ENCODE peak calls at places on chromosomes 1 and 21, in five cellular contexts. M is PC-3, D is PC-9, S is astrocyte, E is hepatocyte. H is an unnamed sample.

GRCh38 chr1:50697440-50698421 is 262.3 kb downstream of the FAF1 start:
- DNase-seq in M (no peak), D (no peak), S (peak; percentile 81), E (no peak), H (no peak)

GRCh38 chr21:32613436-32614043 is 1.4 kb upstream of the CFAP298 start:
- DNase-seq in M (no peak), D (no peak), S (no peak), E (no peak), H (no peak)

GRCh38 chr1:193342811-193343210 is 156.4 kb upstream of the B3GALT2 start:
- DNase-seq in M (no peak), D (no peak), S (no peak), E (no peak), H (no peak)

GRCh38 chr1:197358959-197359358 is 90.9 kb downstream of the CRB1 start:
- DNase-seq in M (no peak), D (no peak), S (no peak), E (no peak), H (no peak)

GRCh38 chr1:196717868-196718267 is 56.8 kb upstream of the CFHR3 start:
- DNase-seq in M (no peak), D (no peak), S (no peak), E (no peak), H (no peak)

GRCh38 chr1:225845633-225846259 is 35.8 kb downstream of the EPHX1 start:
- DNase-seq in M (peak; percentile 86), D (peak; percentile 68), S (peak; percentile 49), E (peak; percentile 83), H (peak; percentile 93)

GRCh38 chr1:91651671-91652071 is 151.0 kb downstream of the CDC7 start:
- DNase-seq in M (peak; percentile 55), D (no peak), S (peak; percentile 41), E (peak; percentile 23), H (no peak)

GRCh38 chr1:21326861-21327344 is 36.6 kb upstream of the ECE1 start:
- DNase-seq in M (no peak), D (no peak), S (no peak), E (no peak), H (peak; percentile 54)

GRCh38 chr1:32013386-32014198 is at the start of gene KHDRBS1:
- DNase-seq in M (peak; percentile 99), D (peak; percentile 95), S (peak; percentile 93), E (peak; percentile 100), H (peak; percentile 99)

GRCh38 chr21:30194701-30195299 is 21.1 kb downstream of the CLDN8 start:
- DNase-seq in M (peak; percentile 76), D (peak; percentile 41), S (no peak), E (peak; percentile 67), H (peak; percentile 74)

GRCh38 chr1:31181515-31182343 is 58.0 kb downstream of the NKAIN1 start:
- DNase-seq in M (peak; percentile 51), D (no peak), S (no peak), E (peak; percentile 70), H (peak; percentile 56)

GRCh38 chr1:29649375-29650040 is 413.2 kb downstream of the PTPRU start:
- DNase-seq in M (peak; percentile 96), D (no peak), S (peak; percentile 29), E (no peak), H (no peak)

GRCh38 chr1:157044326-157044725 is 1.2 kb downstream of the ARHGEF11 start:
- DNase-seq in M (no peak), D (no peak), S (no peak), E (no peak), H (no peak)

GRCh38 chr1:227308367-227309336 is 9.6 kb downstream of the CDC42BPA start:
- DNase-seq in M (no peak), D (no peak), S (no peak), E (no peak), H (no peak)

GRCh38 chr21:21898801-21899200 is 900.6 kb downstream of the NCAM2 start:
- DNase-seq in M (no peak), D (no peak), S (no peak), E (no peak), H (no peak)

GRCh38 chr21:45607021-45607921 is 36.3 kb upstream of the PCBP3 start:
- DNase-seq in M (peak; percentile 86), D (no peak), S (peak; percentile 67), E (no peak), H (no peak)

GRCh38 chr1:210294991-210295773 is 33.5 kb upstream of the HHAT start:
- DNase-seq in M (no peak), D (no peak), S (peak; percentile 42), E (peak; percentile 74), H (peak; percentile 67)

GRCh38 chr1:246705368-246705767 is 18.8 kb upstream of the SCCPDH start:
- DNase-seq in M (peak; percentile 93), D (peak; percentile 91), S (peak; percentile 96), E (no peak), H (no peak)

GRCh38 chr21:45352621-45353125 is 52.3 kb upstream of the COL18A1 start:
- DNase-seq in M (no peak), D (no peak), S (no peak), E (no peak), H (no peak)

GRCh38 chr1:89394851-89395250 is 31.0 kb downstream of the GBP6 start:
- DNase-seq in M (no peak), D (no peak), S (no peak), E (no peak), H (no peak)

GRCh38 chr1:192225713-192226112 is 67.5 kb downstream of the RGS18 start:
- DNase-seq in M (peak; percentile 4), D (no peak), S (peak; percentile 32), E (no peak), H (no peak)

GRCh38 chr1:69737527-69738176 is 169.9 kb downstream of the LRRC7 start:
- DNase-seq in M (peak; percentile 79), D (peak; percentile 40), S (peak; percentile 51), E (peak; percentile 75), H (peak; percentile 81)

GRCh38 chr1:244971524-244972216 is 107.3 kb upstream of the HNRNPU start:
- DNase-seq in M (no peak), D (no peak), S (peak; percentile 14), E (peak; percentile 14), H (no peak)

GRCh38 chr1:12135612-12136011 is 31.2 kb upstream of the TNFRSF1B start:
- DNase-seq in M (peak; percentile 4), D (no peak), S (no peak), E (no peak), H (no peak)

GRCh38 chr1:156435551-156436318 is 64.8 kb downstream of the MEF2D start:
- DNase-seq in M (no peak), D (no peak), S (no peak), E (no peak), H (peak; percentile 61)

DNA sequence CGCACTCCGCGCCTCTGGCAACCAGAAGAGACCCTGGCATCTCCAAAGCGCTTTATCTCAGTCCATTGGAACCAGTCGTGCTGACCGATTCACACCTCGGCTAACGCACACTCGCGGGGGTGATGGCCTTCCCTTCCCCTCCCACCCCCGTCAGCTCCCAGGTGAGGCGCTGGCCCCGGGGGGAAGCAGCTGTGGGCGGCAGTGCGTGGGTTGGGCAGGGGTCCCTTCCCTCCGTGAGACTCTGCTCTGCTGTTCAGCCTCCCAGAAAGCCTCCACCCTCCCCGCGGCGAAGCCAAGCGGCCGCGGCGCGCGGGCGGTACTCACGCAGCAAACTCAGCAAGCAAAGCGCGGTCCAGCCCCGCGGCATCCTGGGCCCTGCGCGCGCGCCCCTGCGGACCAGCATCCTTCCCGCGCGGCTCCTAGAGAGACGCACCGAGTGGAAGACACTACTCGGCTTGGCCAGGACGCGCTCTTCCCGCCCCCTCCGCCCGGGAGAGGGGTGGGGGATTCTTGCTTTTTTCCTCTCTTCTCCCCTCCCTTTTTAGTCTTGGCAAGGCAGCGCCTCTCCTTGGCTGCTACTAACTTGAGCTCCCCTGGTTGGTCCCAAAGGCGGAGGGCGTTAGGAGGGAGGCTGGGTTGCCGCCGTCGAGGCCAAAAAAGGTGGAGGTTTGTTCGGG is at the start of gene CD34:
- DNase-seq in M (no peak), D (no peak), S (peak; percentile 12), E (peak; percentile 34), H (peak; percentile 71)
- TF ChIP-seq EZH2 in M (peak; percentile 41), D (no peak), S (peak; percentile 24), E (peak; percentile 87), H (peak; percentile 66)

DNA sequence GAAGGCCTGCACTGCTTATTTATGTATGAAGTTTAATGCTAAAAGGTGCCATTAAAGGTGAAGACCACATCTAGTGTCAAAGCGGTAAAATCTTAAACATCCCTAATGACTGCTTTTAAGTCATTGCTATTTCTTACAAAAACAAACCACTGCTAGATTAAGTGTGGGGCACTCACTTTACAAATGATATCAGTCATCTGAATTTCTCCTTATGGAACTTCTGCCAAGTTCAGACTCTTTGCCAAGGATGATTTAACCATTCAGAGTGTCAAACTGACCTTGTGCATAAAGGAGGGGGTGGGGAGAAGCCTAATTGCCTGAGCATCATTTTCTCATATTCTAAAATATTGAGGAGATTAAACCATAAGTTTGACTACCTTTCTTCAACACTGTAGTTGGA is 271.5 kb downstream of the TGFB2 start:
- DNase-seq in M (no peak), D (no peak), S (peak; percentile 81), E (no peak), H (no peak)
- TF ChIP-seq EZH2 in M (no peak), D (no peak), S (no peak), E (no peak), H (no peak)

GRCh38 chr21:34925597-34925996 is 123.5 kb downstream of the RUNX1 start:
- DNase-seq in M (no peak), D (no peak), S (no peak), E (no peak), H (no peak)

GRCh38 chr21:34932233-34932632 is 116.9 kb downstream of the RUNX1 start:
- DNase-seq in M (no peak), D (no peak), S (no peak), E (no peak), H (no peak)

GRCh38 chr21:34930971-34931370 is 118.1 kb downstream of the RUNX1 start:
- DNase-seq in M (no peak), D (no peak), S (peak; percentile 80), E (no peak), H (no peak)

GRCh38 chr21:34926784-34927548 is 122.1 kb downstream of the RUNX1 start:
- DNase-seq in M (peak; percentile 50), D (peak; percentile 41), S (no peak), E (peak; percentile 73), H (no peak)

GRCh38 chr21:34928637-34929036 is 120.5 kb downstream of the RUNX1 start:
- DNase-seq in M (no peak), D (no peak), S (peak; percentile 55), E (no peak), H (no peak)
- TF ChIP-seq EZH2 in M (no peak), D (no peak), S (no peak), E (no peak), H (no peak)

DNA sequence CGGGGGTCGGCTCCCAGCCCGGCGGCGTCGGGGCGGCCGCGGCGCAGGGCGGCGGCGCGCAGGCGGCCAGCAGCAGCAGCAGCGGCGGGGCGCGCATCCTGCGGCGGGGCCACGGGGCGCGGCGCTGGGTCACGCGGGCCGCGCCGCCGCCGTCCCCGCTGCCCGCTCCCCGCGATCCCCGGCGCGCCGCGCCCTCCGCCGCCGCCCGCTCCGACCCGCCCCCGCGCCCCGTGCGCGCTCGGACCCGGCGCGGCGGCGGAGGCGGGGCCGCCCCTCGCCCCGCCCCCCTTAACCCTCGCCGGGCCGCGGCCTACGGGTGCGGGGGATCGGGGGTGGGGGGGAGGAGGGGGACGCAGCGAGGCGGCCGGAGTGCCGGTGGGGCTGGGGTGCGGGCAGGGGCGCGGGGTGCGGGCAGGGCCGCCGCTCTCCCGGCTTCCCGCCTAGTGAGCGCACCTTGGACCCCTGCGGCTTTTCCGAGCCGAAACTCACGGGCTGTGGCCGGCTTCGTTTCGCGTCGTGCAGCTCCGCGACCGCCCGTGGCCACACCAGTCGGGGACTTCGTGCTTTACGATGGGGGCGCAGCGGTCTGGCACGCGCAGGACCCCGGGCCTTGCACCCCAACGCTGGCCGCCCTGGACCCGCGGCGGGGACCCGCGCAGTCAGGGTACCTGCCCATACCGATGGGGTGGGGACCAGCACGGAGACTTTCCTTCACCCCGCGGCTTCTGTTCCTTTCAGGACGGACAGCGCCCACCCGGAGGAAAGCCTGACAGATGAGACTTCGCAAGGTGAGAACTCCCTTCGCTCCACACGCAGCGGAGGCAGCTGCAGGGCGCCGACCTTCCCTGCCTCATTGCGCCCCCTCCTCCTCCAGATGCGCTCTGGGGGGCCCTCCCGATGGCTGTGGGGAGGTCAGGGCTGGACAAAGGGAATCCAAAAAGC is at the start of gene FNDC10:
- DNase-seq in M (no peak), D (no peak), S (no peak), E (peak; percentile 32), H (peak; percentile 63)
- TF ChIP-seq EZH2 in M (no peak), D (no peak), S (peak; percentile 76), E (peak; percentile 56), H (peak; percentile 76)

H was measured in neural progenitor cell.